ENCODE peak calls at places on chromosomes 4 and X, in nine cellular contexts. One of them, this sample, is unnamed.

GRCh38 chrX:155048997-155049619 is 21.8 kb downstream of the CMC4 start:
- DNase-seq in esophagus squamous epithelium: no peak
- DNase-seq in ovary: peak; percentile 37
- DNase-seq in lower leg skin: no peak
- DNase-seq in H54: no peak
- DNase-seq in A549: peak; percentile 75
- DNase-seq in heart left ventricle: peak; percentile 45
- DNase-seq in erythroblast: peak; percentile 69
- DNase-seq in HepG2: peak; percentile 35
- DNase-seq in this sample: peak; percentile 74

GRCh38 chr4:103012085-103012484 is 7.4 kb downstream of the SLC9B1 start:
- DNase-seq in esophagus squamous epithelium: no peak
- DNase-seq in ovary: no peak
- DNase-seq in lower leg skin: no peak
- DNase-seq in H54: no peak
- DNase-seq in A549: no peak
- DNase-seq in heart left ventricle: no peak
- DNase-seq in erythroblast: peak; percentile 80
- DNase-seq in HepG2: no peak
- DNase-seq in this sample: peak; percentile 53

GRCh38 chrX:96688789-96689188 is 4.1 kb downstream of the DIAPH2 start:
- DNase-seq in esophagus squamous epithelium: no peak
- DNase-seq in ovary: no peak
- DNase-seq in lower leg skin: no peak
- DNase-seq in H54: no peak
- DNase-seq in A549: no peak
- DNase-seq in heart left ventricle: no peak
- DNase-seq in erythroblast: no peak
- DNase-seq in HepG2: no peak
- DNase-seq in this sample: no peak

GRCh38 chrX:97398030-97398551 is 514.4 kb downstream of the RPA4 start:
- DNase-seq in esophagus squamous epithelium: no peak
- DNase-seq in ovary: no peak
- DNase-seq in lower leg skin: no peak
- DNase-seq in H54: no peak
- DNase-seq in A549: no peak
- DNase-seq in heart left ventricle: no peak
- DNase-seq in erythroblast: no peak
- DNase-seq in HepG2: no peak
- DNase-seq in this sample: no peak

GRCh38 chrX:24482823-24483410 is 17.8 kb downstream of the PDK3 start:
- DNase-seq in esophagus squamous epithelium: no peak
- DNase-seq in ovary: no peak
- DNase-seq in lower leg skin: no peak
- DNase-seq in H54: no peak
- DNase-seq in A549: no peak
- DNase-seq in heart left ventricle: no peak
- DNase-seq in erythroblast: no peak
- DNase-seq in HepG2: no peak
- DNase-seq in this sample: no peak

GRCh38 chrX:108584617-108585211 is 145.1 kb downstream of the COL4A5 start:
- DNase-seq in esophagus squamous epithelium: no peak
- DNase-seq in ovary: no peak
- DNase-seq in lower leg skin: no peak
- DNase-seq in H54: no peak
- DNase-seq in A549: peak; percentile 23
- DNase-seq in heart left ventricle: no peak
- DNase-seq in erythroblast: peak; percentile 18
- DNase-seq in HepG2: no peak
- DNase-seq in this sample: peak; percentile 30

GRCh38 chr4:140176735-140177134 is 22.8 kb upstream of the MAML3 start:
- DNase-seq in esophagus squamous epithelium: no peak
- DNase-seq in ovary: no peak
- DNase-seq in lower leg skin: no peak
- DNase-seq in H54: peak; percentile 12
- DNase-seq in A549: no peak
- DNase-seq in heart left ventricle: no peak
- DNase-seq in erythroblast: no peak
- DNase-seq in HepG2: no peak
- DNase-seq in this sample: no peak

GRCh38 chr4:34181891-34182290 is 2062.4 kb downstream of the ARAP2 start:
- DNase-seq in esophagus squamous epithelium: no peak
- DNase-seq in ovary: no peak
- DNase-seq in lower leg skin: no peak
- DNase-seq in H54: no peak
- DNase-seq in A549: peak; percentile 89
- DNase-seq in heart left ventricle: no peak
- DNase-seq in erythroblast: no peak
- DNase-seq in HepG2: no peak
- DNase-seq in this sample: no peak

GRCh38 chr4:127138586-127138985 is 494.2 kb upstream of the INTU start:
- DNase-seq in esophagus squamous epithelium: no peak
- DNase-seq in ovary: no peak
- DNase-seq in lower leg skin: no peak
- DNase-seq in H54: no peak
- DNase-seq in A549: no peak
- DNase-seq in heart left ventricle: no peak
- DNase-seq in erythroblast: no peak
- DNase-seq in HepG2: no peak
- DNase-seq in this sample: no peak

GRCh38 chrX:27186671-27187070 is 276.5 kb downstream of the PPP4R3C start:
- DNase-seq in esophagus squamous epithelium: no peak
- DNase-seq in ovary: no peak
- DNase-seq in lower leg skin: no peak
- DNase-seq in H54: no peak
- DNase-seq in A549: peak; percentile 50
- DNase-seq in heart left ventricle: no peak
- DNase-seq in erythroblast: peak; percentile 19
- DNase-seq in HepG2: peak; percentile 13
- DNase-seq in this sample: peak; percentile 20

GRCh38 chr4:96525901-96526300 is 686.0 kb downstream of the PDHA2 start:
- DNase-seq in esophagus squamous epithelium: no peak
- DNase-seq in ovary: no peak
- DNase-seq in lower leg skin: no peak
- DNase-seq in H54: no peak
- DNase-seq in A549: no peak
- DNase-seq in heart left ventricle: no peak
- DNase-seq in erythroblast: no peak
- DNase-seq in HepG2: no peak
- DNase-seq in this sample: no peak

DNA sequence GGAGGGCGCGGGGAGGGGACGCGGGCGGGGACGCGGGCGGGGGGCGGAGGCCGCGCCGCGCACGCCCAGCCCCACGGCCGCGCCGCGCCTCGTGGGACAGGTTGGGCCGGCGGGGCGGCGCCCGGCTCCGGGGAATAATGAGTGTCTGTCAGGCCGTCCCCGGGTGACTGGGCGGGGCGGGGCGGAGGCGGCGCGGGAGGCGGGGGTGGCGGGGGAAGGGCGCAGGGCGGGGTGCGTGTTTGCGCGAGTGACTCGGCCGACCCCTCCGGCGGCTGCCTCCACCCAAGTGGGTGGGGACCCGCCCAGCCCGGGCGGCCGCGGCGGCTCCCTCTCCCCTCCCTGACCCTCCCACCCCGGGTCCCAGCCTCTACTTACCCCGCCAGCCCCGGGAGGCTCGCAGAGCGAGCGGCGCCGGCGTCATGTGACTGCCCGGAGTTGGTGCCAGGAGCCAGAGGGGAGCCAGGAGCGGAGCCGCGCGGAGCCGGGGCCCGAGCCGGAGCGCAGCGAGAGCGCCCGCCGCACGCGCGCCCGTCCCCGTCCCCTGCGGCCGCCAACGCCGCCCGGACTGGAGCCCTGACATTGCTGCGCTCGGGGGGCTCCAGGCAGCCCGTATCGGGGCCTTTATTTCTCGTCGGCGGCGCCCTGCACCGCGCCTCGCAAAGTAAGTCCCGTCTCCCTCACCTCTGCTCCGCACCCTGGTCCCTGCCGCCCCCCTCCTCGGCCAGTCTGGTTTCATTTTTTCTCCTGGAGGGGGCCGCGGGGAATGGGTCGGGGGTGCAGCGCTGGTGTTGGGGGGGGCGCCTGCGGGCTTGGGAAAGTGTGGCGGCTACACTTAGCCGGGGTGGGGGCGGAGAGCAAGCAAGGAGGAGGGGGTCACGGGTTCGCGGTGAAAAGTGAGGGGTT is at the start of gene KLF3:
- DNase-seq in esophagus squamous epithelium: peak; percentile 70
- DNase-seq in ovary: peak; percentile 94
- DNase-seq in lower leg skin: peak; percentile 99
- DNase-seq in H54: peak; percentile 63
- DNase-seq in A549: peak; percentile 83
- DNase-seq in heart left ventricle: peak; percentile 95
- DNase-seq in erythroblast: peak; percentile 92
- DNase-seq in HepG2: peak; percentile 73
- DNase-seq in this sample: peak; percentile 96
- TF ChIP-seq POLR2A in esophagus squamous epithelium: no peak
- TF ChIP-seq POLR2A in ovary: peak; percentile 88
- TF ChIP-seq POLR2A in lower leg skin: no peak
- TF ChIP-seq POLR2A in H54: peak; percentile 44
- TF ChIP-seq POLR2A in A549: peak; percentile 26
- TF ChIP-seq POLR2A in heart left ventricle: no peak
- TF ChIP-seq POLR2A in erythroblast: peak; percentile 86
- TF ChIP-seq POLR2A in HepG2: peak; percentile 44
- TF ChIP-seq POLR2A in this sample: peak; percentile 84

GRCh38 chr4:145939241-145939640 is 618 bp upstream of the ZNF827 start:
- DNase-seq in esophagus squamous epithelium: no peak
- DNase-seq in ovary: no peak
- DNase-seq in lower leg skin: no peak
- DNase-seq in H54: no peak
- DNase-seq in A549: no peak
- DNase-seq in heart left ventricle: no peak
- DNase-seq in erythroblast: no peak
- DNase-seq in HepG2: no peak
- DNase-seq in this sample: no peak

GRCh38 chr4:145937021-145937861 is 1.4 kb downstream of the ZNF827 start:
- DNase-seq in esophagus squamous epithelium: peak; percentile 8
- DNase-seq in ovary: peak; percentile 80
- DNase-seq in lower leg skin: peak; percentile 92
- DNase-seq in H54: no peak
- DNase-seq in A549: peak; percentile 57
- DNase-seq in heart left ventricle: peak; percentile 67
- DNase-seq in erythroblast: peak; percentile 49
- DNase-seq in HepG2: no peak
- DNase-seq in this sample: peak; percentile 73

GRCh38 chr4:145939856-145940255 is 1.2 kb upstream of the ZNF827 start:
- DNase-seq in esophagus squamous epithelium: no peak
- DNase-seq in ovary: no peak
- DNase-seq in lower leg skin: no peak
- DNase-seq in H54: no peak
- DNase-seq in A549: no peak
- DNase-seq in heart left ventricle: no peak
- DNase-seq in erythroblast: no peak
- DNase-seq in HepG2: no peak
- DNase-seq in this sample: no peak

GRCh38 chr4:145937990-145938611 is 522 bp downstream of the ZNF827 start:
- DNase-seq in esophagus squamous epithelium: no peak
- DNase-seq in ovary: peak; percentile 26
- DNase-seq in lower leg skin: no peak
- DNase-seq in H54: no peak
- DNase-seq in A549: peak; percentile 15
- DNase-seq in heart left ventricle: no peak
- DNase-seq in erythroblast: peak; percentile 31
- DNase-seq in HepG2: no peak
- DNase-seq in this sample: no peak

DNA sequence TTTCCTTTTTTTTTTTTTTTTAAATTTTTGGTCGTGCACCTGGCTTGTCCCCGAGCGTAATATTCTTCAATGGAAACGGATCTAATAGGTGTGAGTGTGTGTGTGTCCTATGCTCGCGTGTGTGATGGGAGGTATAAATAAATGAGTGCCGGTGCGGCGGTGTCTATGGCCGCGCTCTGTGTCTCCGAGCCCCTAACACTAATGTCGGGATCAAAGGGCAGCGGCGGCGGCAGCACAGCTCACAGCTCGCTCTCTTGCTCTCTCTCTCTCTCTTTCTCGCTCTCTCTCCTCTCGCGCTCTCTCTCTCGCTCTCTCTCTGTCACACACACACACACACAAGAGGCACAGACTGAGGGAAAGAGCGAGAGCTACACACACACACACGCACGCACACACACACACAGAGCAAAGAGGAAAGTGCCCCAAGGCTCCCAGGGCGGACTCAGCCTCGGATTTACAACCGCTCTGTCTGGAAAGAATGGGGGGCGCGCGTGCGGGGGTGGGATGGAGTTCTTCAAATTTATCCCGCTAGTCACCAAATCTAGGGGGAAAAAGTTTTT is at the start of gene ZNF827:
- DNase-seq in esophagus squamous epithelium: peak; percentile 45
- DNase-seq in ovary: peak; percentile 72
- DNase-seq in lower leg skin: peak; percentile 90
- DNase-seq in H54: no peak
- DNase-seq in A549: peak; percentile 73
- DNase-seq in heart left ventricle: peak; percentile 71
- DNase-seq in erythroblast: peak; percentile 74
- DNase-seq in HepG2: peak; percentile 77
- DNase-seq in this sample: peak; percentile 69
- TF ChIP-seq POLR2A in esophagus squamous epithelium: no peak
- TF ChIP-seq POLR2A in ovary: peak; percentile 33
- TF ChIP-seq POLR2A in lower leg skin: no peak
- TF ChIP-seq POLR2A in H54: peak; percentile 12
- TF ChIP-seq POLR2A in A549: peak; percentile 25
- TF ChIP-seq POLR2A in heart left ventricle: no peak
- TF ChIP-seq POLR2A in erythroblast: peak; percentile 61
- TF ChIP-seq POLR2A in HepG2: peak; percentile 67
- TF ChIP-seq POLR2A in this sample: no peak

GRCh38 chrX:101348452-101349222 is at the start of gene TIMM8A:
- DNase-seq in esophagus squamous epithelium: peak; percentile 11
- DNase-seq in ovary: peak; percentile 75
- DNase-seq in lower leg skin: peak; percentile 95
- DNase-seq in H54: peak; percentile 61
- DNase-seq in A549: peak; percentile 82
- DNase-seq in heart left ventricle: peak; percentile 83
- DNase-seq in erythroblast: peak; percentile 81
- DNase-seq in HepG2: peak; percentile 65
- DNase-seq in this sample: peak; percentile 80
- TF ChIP-seq POLR2A in esophagus squamous epithelium: no peak
- TF ChIP-seq POLR2A in ovary: no peak
- TF ChIP-seq POLR2A in lower leg skin: no peak
- TF ChIP-seq POLR2A in H54: peak; percentile 83
- TF ChIP-seq POLR2A in A549: peak; percentile 95
- TF ChIP-seq POLR2A in heart left ventricle: no peak
- TF ChIP-seq POLR2A in erythroblast: peak; percentile 76
- TF ChIP-seq POLR2A in HepG2: peak; percentile 79
- TF ChIP-seq POLR2A in this sample: no peak

DNA sequence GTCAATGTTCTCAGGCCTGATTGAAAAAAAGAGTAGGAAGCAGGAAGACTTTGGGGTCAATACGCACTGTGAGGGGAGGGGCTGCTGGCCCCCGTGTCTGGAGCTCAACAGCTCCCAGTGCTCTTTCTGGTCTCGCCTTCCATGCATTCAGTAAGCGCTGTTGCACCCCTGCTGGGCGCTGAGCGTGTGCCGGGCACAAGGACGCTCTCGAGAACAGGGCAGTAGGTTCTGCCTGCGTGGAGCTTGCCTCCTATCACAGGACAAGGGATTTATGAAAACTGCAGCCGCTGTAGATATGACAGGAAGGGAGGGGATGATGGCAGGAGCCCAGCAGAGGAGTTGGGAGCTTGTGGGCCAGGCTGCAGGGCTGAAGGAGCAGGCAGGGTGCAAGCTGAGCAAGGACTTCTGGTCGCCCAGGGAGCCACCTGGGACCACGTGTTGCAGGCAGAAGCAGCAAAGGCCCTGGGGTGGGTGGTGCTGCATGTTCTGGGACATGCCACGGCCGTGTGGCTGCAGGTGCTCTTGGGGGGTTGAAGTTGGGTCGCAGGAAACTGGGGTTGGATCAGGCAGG is 97.7 kb downstream of the CPZ start:
- DNase-seq in esophagus squamous epithelium: no peak
- DNase-seq in ovary: no peak
- DNase-seq in lower leg skin: no peak
- DNase-seq in H54: no peak
- DNase-seq in A549: no peak
- DNase-seq in heart left ventricle: no peak
- DNase-seq in erythroblast: no peak
- DNase-seq in HepG2: no peak
- DNase-seq in this sample: no peak
- TF ChIP-seq POLR2A in esophagus squamous epithelium: no peak
- TF ChIP-seq POLR2A in ovary: no peak
- TF ChIP-seq POLR2A in lower leg skin: no peak
- TF ChIP-seq POLR2A in H54: no peak
- TF ChIP-seq POLR2A in A549: no peak
- TF ChIP-seq POLR2A in heart left ventricle: no peak
- TF ChIP-seq POLR2A in erythroblast: no peak
- TF ChIP-seq POLR2A in HepG2: no peak
- TF ChIP-seq POLR2A in this sample: no peak

This sample was measured in body of pancreas.